ENCODE peak calls at places on chromosomes 12 and 14, in nine cellular contexts. Z is PC-3, R is fibroblast of lung, M is kidney epithelial cell, N is astrocyte of the spinal cord, D is heart right ventricle, Y is WERI-Rb-1, B is Peyer's patch, V is astrocyte. K is an unnamed sample.

GRCh38 chr14:22314183-22314820 is 274.7 kb downstream of the DAD1 start:
- DNase-seq in Z (peak), M (no peak), N (peak), V (peak), B (peak), R (peak), D (peak), Y (peak), K (peak)

GRCh38 chr14:94564381-94564780 is 3.1 kb downstream of the SERPINA4 start:
- DNase-seq in V (no peak), R (no peak), N (no peak), M (no peak), Z (no peak), D (no peak), B (no peak), Y (no peak), K (no peak)

GRCh38 chr14:22489247-22489551 is 99.8 kb downstream of the DAD1 start:
- DNase-seq in V (no peak), B (peak), M (no peak), Y (peak), N (no peak), D (no peak), Z (no peak), R (no peak), K (peak)

GRCh38 chr14:51293926-51294290 is 53.9 kb downstream of the TMX1 start:
- DNase-seq in N (no peak), Y (no peak), D (no peak), M (no peak), Z (no peak), B (no peak), R (no peak), V (no peak), K (no peak)

GRCh38 chr14:57293851-57294837 is 25.4 kb downstream of the AP5M1 start:
- DNase-seq in Z (peak), B (no peak), D (no peak), V (peak), N (peak), M (no peak), R (peak), Y (peak), K (no peak)

GRCh38 chr14:103091041-103091882 is 3.3 kb upstream of the EXOC3L4 start:
- DNase-seq in Y (peak), Z (peak), V (no peak), D (no peak), M (no peak), B (peak), N (no peak), R (peak), K (peak)

GRCh38 chr14:33114331-33114730 is 175.7 kb downstream of the NPAS3 start:
- DNase-seq in Z (no peak), M (no peak), R (no peak), Y (no peak), V (no peak), N (no peak), D (no peak), B (no peak), K (no peak)

GRCh38 chr12:119176267-119177055 is 2.3 kb upstream of the HSPB8 start:
- DNase-seq in N (peak), Y (peak), Z (peak), D (peak), M (peak), R (peak), B (peak), V (peak), K (no peak)

GRCh38 chr12:5402009-5402408 is 29.9 kb upstream of the NTF3 start:
- DNase-seq in V (no peak), R (no peak), D (no peak), Z (no peak), N (no peak), Y (no peak), M (no peak), B (no peak), K (no peak)

GRCh38 chr12:79964100-79964627 is 29.3 kb upstream of the PPP1R12A start:
- DNase-seq in D (no peak), V (no peak), B (no peak), R (no peak), Y (no peak), Z (no peak), N (no peak), M (no peak), K (no peak)
- H3K4me3 ChIP-seq in D (no peak), V (no peak), B (no peak), R (no peak), Y (no peak), Z (no peak), N (no peak), M (no peak), K (no peak)

GRCh38 chr14:104687601-104688504 is 1.6 kb upstream of the INF2 start:
- DNase-seq in M (peak), Z (peak), R (peak), V (peak), D (peak), N (peak), Y (no peak), B (peak), K (no peak)
- TF ChIP-seq CTCF in M (no peak), Z (no peak), R (no peak), V (no peak), D (no peak), N (no peak), Y (no peak), B (no peak), K (no peak)

DNA sequence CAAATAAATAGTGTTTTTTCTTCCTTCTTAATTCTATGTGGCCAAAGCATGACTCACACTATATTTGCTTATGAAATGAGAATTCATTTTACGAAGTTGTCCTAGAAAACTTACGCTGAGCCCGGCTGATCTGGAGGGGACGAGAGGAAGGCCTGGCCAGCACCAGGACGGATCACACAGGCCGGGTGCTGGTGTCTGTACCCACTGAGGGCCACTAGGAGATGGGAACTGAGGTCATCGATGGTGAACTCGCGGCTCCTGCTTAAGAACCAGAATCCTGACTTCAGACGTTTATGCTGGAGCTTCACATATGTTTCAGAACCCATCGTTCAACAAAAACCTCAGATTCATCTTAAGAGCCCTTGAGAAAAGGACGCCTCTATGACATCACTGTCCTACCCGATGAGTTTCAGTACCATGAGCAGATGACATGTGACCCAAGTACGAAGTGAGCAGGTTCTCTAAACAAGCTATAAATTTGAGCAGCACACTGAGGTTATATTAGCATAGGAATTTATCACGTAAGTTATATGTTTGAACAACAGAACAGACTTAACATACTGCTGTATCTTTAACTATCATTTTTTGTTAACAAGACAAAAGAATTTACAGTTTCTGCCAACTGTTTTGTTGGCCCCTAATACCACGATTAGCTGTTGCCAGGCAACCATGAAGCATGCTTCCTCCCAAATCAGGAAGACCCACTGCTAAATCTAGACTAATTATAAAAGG is 111.9 kb downstream of the FOXN3 start:
- DNase-seq in M (no peak), V (peak), B (peak), R (peak), Y (no peak), Z (peak), D (peak), N (peak), K (peak)
- H3K4me3 ChIP-seq in M (no peak), V (no peak), B (no peak), R (peak), Y (no peak), Z (peak), D (no peak), N (no peak), K (peak)

GRCh38 chr12:81992461-81992860 is 233.3 kb upstream of the PPFIA2 start:
- DNase-seq in Z (no peak), Y (peak), V (no peak), B (peak), M (no peak), R (peak), N (peak), D (no peak), K (peak)
- TF ChIP-seq CTCF in Z (no peak), Y (peak), V (no peak), B (no peak), M (peak), R (no peak), N (peak), D (no peak), K (no peak)

K was measured in GM12865.